ENCODE peak calls at places on chromosomes 3 and 15, in eight cellular contexts. Q, J, C, U, O, T, L and A are unnamed samples.

GRCh38 chr3:133661454-133662255 is at the start of gene TOPBP1:
- DNase-seq in U (peak; percentile 89), Q (peak; percentile 70), J (peak; percentile 64), L (peak; percentile 81), T (peak; percentile 90), C (peak; percentile 95), O (peak; percentile 89), A (peak; percentile 87)

GRCh38 chr3:52306978-52307377 is 9.1 kb upstream of the DNAH1 start:
- DNase-seq in C (no peak), T (no peak), L (no peak), Q (no peak), O (no peak), J (no peak), U (no peak), A (no peak)

GRCh38 chr15:56099311-56099710 is 105.9 kb upstream of the NEDD4 start:
- DNase-seq in T (no peak), O (no peak), C (no peak), J (no peak), U (no peak), Q (no peak), L (no peak), A (no peak)

GRCh38 chr3:113625724-113626348 is 70.6 kb downstream of the USF3 start:
- DNase-seq in L (peak; percentile 27), J (no peak), Q (no peak), O (no peak), U (no peak), C (no peak), T (no peak), A (no peak)

GRCh38 chr15:73991260-73991659 is 835 bp downstream of the STOML1 start:
- DNase-seq in L (peak; percentile 84), O (no peak), U (peak; percentile 48), C (no peak), T (no peak), Q (no peak), J (peak; percentile 32), A (no peak)

GRCh38 chr3:134852132-134852531 is 57.1 kb downstream of the EPHB1 start:
- DNase-seq in U (no peak), Q (no peak), L (no peak), J (no peak), T (no peak), O (no peak), C (no peak), A (no peak)

GRCh38 chr15:69540622-69541021 is 88.0 kb downstream of the RPLP1 start:
- DNase-seq in L (no peak), T (no peak), O (no peak), U (peak; percentile 93), C (no peak), J (peak; percentile 4), Q (no peak), A (no peak)

GRCh38 chr3:130894873-130895330 is 1.0 kb downstream of the ATP2C1 start:
- DNase-seq in L (no peak), C (no peak), T (no peak), O (no peak), U (no peak), J (peak; percentile 27), Q (peak; percentile 17), A (no peak)

GRCh38 chr15:90401499-90401898 is 13.5 kb downstream of the IQGAP1 start:
- DNase-seq in L (no peak), Q (no peak), J (no peak), O (no peak), C (no peak), U (no peak), T (no peak), A (no peak)

GRCh38 chr3:45795882-45796765 is at the start of gene SLC6A20:
- DNase-seq in T (peak; percentile 47), Q (no peak), O (peak; percentile 12), C (peak; percentile 47), U (peak; percentile 11), J (no peak), L (no peak), A (peak; percentile 60)

GRCh38 chr3:99753268-99753975 is 64.2 kb upstream of the CMSS1 start:
- DNase-seq in Q (peak; percentile 86), O (peak; percentile 13), J (peak; percentile 85), L (no peak), C (peak; percentile 34), U (peak; percentile 34), T (peak; percentile 25), A (peak; percentile 23)

GRCh38 chr3:69084326-69084667 is 440 bp upstream of the ARL6IP5 start:
- DNase-seq in Q (peak; percentile 85), T (no peak), C (no peak), L (no peak), U (no peak), O (no peak), J (peak; percentile 86), A (no peak)

GRCh38 chr3:148718982-148719862 is 21.5 kb downstream of the AGTR1 start:
- DNase-seq in O (no peak), Q (peak; percentile 32), U (no peak), J (peak; percentile 47), T (peak; percentile 16), C (no peak), L (no peak), A (no peak)

GRCh38 chr15:75817151-75817935 is 25.9 kb upstream of the UBE2Q2 start:
- DNase-seq in Q (no peak), L (no peak), O (no peak), T (no peak), U (no peak), C (no peak), J (peak; percentile 33), A (no peak)

GRCh38 chr3:15860014-15860934 is 62.5 kb upstream of the ANKRD28 start:
- DNase-seq in U (peak; percentile 33), O (peak; percentile 44), J (peak; percentile 53), C (peak; percentile 32), Q (peak; percentile 58), T (peak; percentile 68), L (no peak), A (peak; percentile 33)

GRCh38 chr15:25811481-25811906 is 51.6 kb downstream of the ATP10A start:
- DNase-seq in Q (no peak), C (no peak), U (no peak), L (no peak), J (no peak), O (peak; percentile 46), T (no peak), A (no peak)

GRCh38 chr3:69326821-69327433 is 59.0 kb downstream of the FRMD4B start:
- DNase-seq in L (no peak), Q (no peak), C (peak; percentile 50), O (peak; percentile 74), J (no peak), U (no peak), T (no peak), A (no peak)

GRCh38 chr15:82917252-82917651 is 35.3 kb downstream of the HOMER2 start:
- DNase-seq in T (no peak), L (no peak), C (no peak), Q (no peak), O (no peak), J (no peak), U (no peak), A (no peak)

GRCh38 chr3:164470471-164470870 is 607.8 kb downstream of the SI start:
- DNase-seq in U (no peak), L (no peak), Q (no peak), O (no peak), T (no peak), J (no peak), C (no peak), A (no peak)

DNA sequence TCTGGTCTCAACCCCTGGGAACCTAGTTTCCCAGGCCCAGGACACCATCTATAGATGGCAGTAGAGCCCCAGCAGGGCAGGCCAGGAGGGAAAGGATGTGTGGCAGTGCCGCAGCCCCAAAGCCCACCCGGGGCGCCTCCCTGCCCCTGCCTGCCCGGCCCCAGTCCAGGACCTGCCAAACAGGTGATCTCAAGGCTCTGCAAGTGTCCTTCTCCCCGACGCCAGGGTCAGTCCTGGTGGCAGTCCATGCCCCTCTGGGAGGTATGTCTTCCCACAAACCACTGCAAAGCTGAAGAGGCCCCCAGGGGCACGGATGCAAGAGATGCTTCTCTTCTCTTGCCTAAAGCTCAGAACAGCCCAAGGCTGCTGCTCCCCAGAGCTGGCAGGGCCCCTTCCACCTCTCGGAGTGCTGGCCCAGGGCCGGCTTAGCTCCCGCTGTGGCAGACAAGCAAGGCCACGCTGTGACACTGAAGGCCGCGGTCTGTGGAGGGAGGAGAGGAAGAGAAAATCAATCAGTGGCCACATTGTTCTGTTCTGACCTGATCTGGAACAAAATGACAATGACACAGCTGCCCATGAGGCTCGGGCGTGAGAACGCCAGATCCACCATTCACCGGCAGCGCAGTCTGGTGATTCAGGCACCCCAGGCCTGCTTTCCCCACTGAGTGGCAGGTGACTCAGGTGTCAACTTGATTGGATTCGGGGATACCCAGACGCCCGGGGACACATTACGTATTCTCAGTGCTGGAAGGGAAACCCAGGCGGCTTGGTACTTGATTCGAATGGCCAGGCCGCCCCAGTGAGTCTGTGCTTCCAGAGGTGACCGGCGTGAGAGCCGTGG is 34.0 kb downstream of the KLHL25 start:
- DNase-seq in L (no peak), O (no peak), Q (no peak), T (no peak), J (no peak), C (no peak), U (no peak), A (no peak)
- TF ChIP-seq CTCF in L (peak; percentile 38), O (no peak), Q (peak; percentile 0), T (no peak), J (peak; percentile 39), C (no peak), U (peak; percentile 34), A (no peak)

DNA sequence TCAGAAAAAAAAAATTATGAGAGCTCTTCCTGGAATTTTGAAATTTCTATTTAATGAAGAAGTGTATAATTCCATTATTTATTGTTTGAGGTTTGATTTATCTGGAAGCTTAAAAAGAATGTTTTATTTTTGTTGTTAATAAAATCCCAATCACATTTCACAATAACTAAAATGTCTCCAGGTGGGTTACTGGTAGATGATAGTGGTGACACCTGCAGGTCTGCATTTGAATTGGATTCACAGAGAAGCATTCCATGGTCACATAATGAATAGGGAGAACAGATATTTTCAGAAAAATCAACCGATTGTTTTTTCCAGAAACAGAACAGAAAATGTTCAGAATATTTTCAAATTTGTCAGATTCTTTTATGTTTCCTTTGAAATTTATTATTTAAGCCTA is 48.3 kb downstream of the ASB7 start:
- DNase-seq in C (no peak), O (no peak), J (no peak), U (no peak), L (no peak), Q (no peak), T (no peak), A (no peak)
- TF ChIP-seq CTCF in C (peak; percentile 17), O (peak; percentile 16), J (peak; percentile 9), U (peak; percentile 38), L (no peak), Q (no peak), T (no peak), A (no peak)

GRCh38 chr3:150876866-150877265 is 28.4 kb downstream of the MINDY4B start:
- DNase-seq in O (no peak), T (no peak), U (no peak), C (no peak), Q (no peak), L (no peak), J (no peak), A (no peak)
- TF ChIP-seq CTCF in O (no peak), T (no peak), U (no peak), C (no peak), Q (no peak), L (no peak), J (no peak), A (no peak)

DNA sequence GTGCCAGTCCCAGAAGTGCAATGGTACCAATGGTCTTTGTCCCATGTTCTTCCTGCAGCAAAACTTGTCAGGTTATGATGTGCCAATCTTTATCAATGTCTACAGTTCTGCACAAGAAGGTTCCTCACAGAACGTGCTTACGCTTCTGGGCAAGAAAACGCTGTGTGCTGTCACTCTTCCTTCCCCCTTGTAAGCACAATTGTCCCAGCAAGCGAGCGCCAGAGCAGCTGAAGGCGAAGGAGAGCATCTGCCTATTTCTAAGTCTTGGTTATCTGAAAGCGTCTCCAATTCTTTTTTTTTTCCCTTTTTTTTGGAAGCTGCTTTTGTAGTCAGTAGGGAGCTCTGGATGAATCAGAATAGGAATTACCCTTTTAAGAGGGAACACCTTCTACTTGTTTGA is 514.4 kb downstream of the FGF12 start:
- DNase-seq in U (no peak), C (no peak), O (no peak), T (no peak), Q (no peak), L (no peak), J (no peak), A (no peak)
- TF ChIP-seq CTCF in U (no peak), C (no peak), O (no peak), T (no peak), Q (no peak), L (no peak), J (no peak), A (no peak)